ENCODE peak calls at places on chromosomes 4 and X, in six cellular contexts. I is prostate gland, P is stomach, T is astrocyte of the spinal cord, C is left lung, U is body of pancreas. N is an unnamed sample.
A peak's percentile ranks its signal among the peaks of the same experiment; 100 is the strongest.

GRCh38 chrX:128698528-128698927 is 646.3 kb upstream of the ACTRT1 start:
- DNase-seq in U (no peak), P (no peak), T (no peak), I (no peak), C (no peak), N (no peak)

GRCh38 chr4:87377816-87378215 is 13.2 kb downstream of the HSD17B11 start:
- DNase-seq in I (no peak), T (no peak), C (no peak), P (no peak), U (no peak), N (no peak)

GRCh38 chr4:173450281-173450680 is 51.4 kb upstream of the SCRG1 start:
- DNase-seq in U (no peak), I (no peak), P (no peak), C (no peak), T (peak; percentile 22), N (no peak)

GRCh38 chr4:9781343-9782135 is at the start of gene DRD5:
- DNase-seq in I (no peak), U (no peak), T (no peak), P (no peak), C (peak; percentile 76), N (no peak)

GRCh38 chrX:15675490-15675921 is 10.9 kb upstream of the CLTRN start:
- DNase-seq in C (peak; percentile 86), T (no peak), I (peak; percentile 68), U (peak; percentile 90), P (peak; percentile 89), N (peak; percentile 67)

GRCh38 chrX:77788050-77788449 is 2.0 kb upstream of the ATRX start:
- DNase-seq in T (no peak), U (no peak), I (no peak), P (no peak), C (no peak), N (no peak)

GRCh38 chrX:97898798-97899197 is 1015.1 kb downstream of the RPA4 start:
- DNase-seq in U (no peak), P (no peak), I (no peak), C (no peak), T (peak; percentile 17), N (no peak)

GRCh38 chrX:30653415-30654131 is at the start of gene GK:
- DNase-seq in I (peak; percentile 4), T (no peak), P (no peak), U (peak; percentile 35), C (peak; percentile 81), N (no peak)

GRCh38 chrX:43551590-43551989 is 104.5 kb upstream of the MAOA start:
- DNase-seq in I (no peak), C (no peak), U (peak; percentile 24), T (peak; percentile 23), P (no peak), N (no peak)

GRCh38 chr4:42150653-42151567 is 1.5 kb downstream of the BEND4 start:
- DNase-seq in T (no peak), I (peak; percentile 11), U (no peak), P (no peak), C (peak; percentile 81), N (no peak)

GRCh38 chr4:113483131-113483530 is 278.4 kb downstream of the CAMK2D start:
- DNase-seq in C (no peak), T (no peak), P (no peak), U (no peak), I (no peak), N (no peak)

GRCh38 chr4:13933163-13933562 is 305.6 kb upstream of the BOD1L1 start:
- DNase-seq in T (peak; percentile 16), U (no peak), P (no peak), I (no peak), C (no peak), N (no peak)

GRCh38 chr4:77994194-77994721 is 62.9 kb upstream of the FRAS1 start:
- DNase-seq in T (peak; percentile 78), U (peak; percentile 28), C (no peak), P (no peak), I (peak; percentile 43), N (no peak)

GRCh38 chr4:94507281-94507680 is 55.5 kb downstream of the PDLIM5 start:
- DNase-seq in U (no peak), C (no peak), T (no peak), I (no peak), P (no peak), N (no peak)

GRCh38 chr4:173333658-173334084 is 487 bp downstream of the HMGB2 start:
- DNase-seq in T (peak; percentile 34), C (peak; percentile 91), P (peak; percentile 55), U (peak; percentile 58), I (peak; percentile 67), N (peak; percentile 52)

GRCh38 chrX:68867458-68868166 is 38.8 kb downstream of the EFNB1 start:
- DNase-seq in I (no peak), U (no peak), P (no peak), C (no peak), T (peak; percentile 7), N (no peak)

GRCh38 chr4:71558248-71558647 is 219.4 kb downstream of the SLC4A4 start:
- DNase-seq in T (no peak), U (no peak), P (no peak), I (no peak), C (no peak), N (no peak)

GRCh38 chr4:47075241-47075640 is 43.9 kb downstream of the GABRB1 start:
- DNase-seq in I (no peak), C (no peak), P (no peak), T (peak; percentile 30), U (no peak), N (no peak)

GRCh38 chrX:12984629-12985303 is 9.9 kb downstream of the TMSB4X start:
- DNase-seq in T (peak; percentile 80), C (no peak), P (peak; percentile 87), I (peak; percentile 51), U (peak; percentile 88), N (no peak)

GRCh38 chr4:63618883-63619573 is 790.2 kb downstream of the TECRL start:
- DNase-seq in U (no peak), I (no peak), T (no peak), C (no peak), P (no peak), N (no peak)

GRCh38 chr4:32929738-32930688 is 2209.8 kb downstream of the PCDH7 start:
- DNase-seq in P (no peak), I (no peak), C (no peak), U (no peak), T (no peak), N (no peak)

GRCh38 chr4:119025916-119026661 is 109.5 kb upstream of the MYOZ2 start:
- DNase-seq in U (no peak), T (peak; percentile 69), I (peak; percentile 50), C (no peak), P (no peak), N (peak; percentile 73)

GRCh38 chr4:119028296-119028695 is 107.3 kb upstream of the MYOZ2 start:
- DNase-seq in I (no peak), T (no peak), P (no peak), C (no peak), U (no peak), N (no peak)

GRCh38 chr4:119025440-119025839 is 110.2 kb upstream of the MYOZ2 start:
- DNase-seq in C (no peak), I (peak; percentile 51), P (peak; percentile 48), T (peak; percentile 47), U (no peak), N (peak; percentile 83)

GRCh38 chr4:119027815-119028214 is 107.8 kb upstream of the MYOZ2 start:
- DNase-seq in T (no peak), U (no peak), P (no peak), I (no peak), C (no peak), N (no peak)

DNA sequence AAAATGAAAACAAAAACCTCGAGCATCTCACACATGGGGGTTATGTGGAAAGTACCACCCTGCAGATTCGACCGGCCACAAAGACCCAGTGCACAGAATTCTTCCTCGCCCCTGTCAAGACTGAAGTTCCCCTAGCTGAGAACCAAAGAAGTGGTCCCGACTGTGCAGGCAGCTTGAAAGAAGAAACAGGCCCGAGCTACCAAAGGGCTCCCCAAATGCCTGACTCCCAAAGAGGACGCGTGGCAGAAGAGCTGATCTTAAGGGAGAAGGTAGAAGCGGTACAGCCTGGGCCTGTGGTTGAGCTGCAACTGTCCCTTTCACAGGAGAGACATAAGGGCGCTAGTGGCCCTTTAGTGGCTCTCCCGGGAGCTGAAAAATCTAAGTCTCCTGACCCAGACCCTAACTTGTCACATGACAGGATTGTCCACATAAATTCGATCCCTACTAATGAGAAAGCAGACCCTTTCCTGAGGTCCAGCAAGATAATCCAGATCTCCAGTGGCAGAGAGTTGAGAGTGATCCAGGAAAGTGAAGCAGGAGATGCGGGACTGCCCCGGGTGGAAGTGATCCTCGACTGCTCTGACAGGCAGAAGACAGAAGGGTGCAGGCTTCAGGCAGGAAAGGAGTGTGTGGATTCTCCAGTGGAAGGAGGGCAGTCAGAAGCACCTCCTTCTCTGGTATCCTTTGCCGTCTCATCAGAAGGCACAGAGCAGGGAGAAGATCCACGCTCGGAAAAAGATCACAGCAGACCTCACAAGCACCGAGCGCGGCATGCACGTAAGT is 108.8 kb upstream of the MYOZ2 start:
- DNase-seq in U (no peak), C (no peak), T (no peak), P (no peak), I (no peak), N (no peak)
- TF ChIP-seq CTCF in U (no peak), C (no peak), T (no peak), P (no peak), I (no peak), N (no peak)

GRCh38 chr4:88793473-88793872 is 95.8 kb upstream of the NAP1L5 start:
- DNase-seq in I (no peak), P (no peak), U (no peak), C (no peak), T (no peak), N (no peak)

GRCh38 chr4:88792268-88792781 is 94.7 kb upstream of the NAP1L5 start:
- DNase-seq in T (peak; percentile 79), I (no peak), C (no peak), U (no peak), P (no peak), N (no peak)

GRCh38 chr4:88792821-88793220 is 95.2 kb upstream of the NAP1L5 start:
- DNase-seq in T (peak; percentile 48), I (no peak), P (no peak), C (no peak), U (no peak), N (no peak)

GRCh38 chr4:88794087-88794486 is 96.5 kb upstream of the NAP1L5 start:
- DNase-seq in P (no peak), T (no peak), U (no peak), I (no peak), C (no peak), N (no peak)

GRCh38 chr4:88791274-88791673 is 93.6 kb upstream of the NAP1L5 start:
- DNase-seq in P (no peak), T (peak; percentile 53), C (no peak), U (no peak), I (no peak), N (no peak)
- TF ChIP-seq CTCF in P (no peak), T (peak; percentile 30), C (no peak), U (no peak), I (no peak), N (no peak)

GRCh38 chr4:185395255-185395955 is at the start of gene LRP2BP:
- DNase-seq in C (no peak), I (no peak), U (no peak), P (no peak), T (no peak), N (no peak)
- TF ChIP-seq CTCF in C (no peak), I (no peak), U (no peak), P (no peak), T (no peak), N (no peak)

DNA sequence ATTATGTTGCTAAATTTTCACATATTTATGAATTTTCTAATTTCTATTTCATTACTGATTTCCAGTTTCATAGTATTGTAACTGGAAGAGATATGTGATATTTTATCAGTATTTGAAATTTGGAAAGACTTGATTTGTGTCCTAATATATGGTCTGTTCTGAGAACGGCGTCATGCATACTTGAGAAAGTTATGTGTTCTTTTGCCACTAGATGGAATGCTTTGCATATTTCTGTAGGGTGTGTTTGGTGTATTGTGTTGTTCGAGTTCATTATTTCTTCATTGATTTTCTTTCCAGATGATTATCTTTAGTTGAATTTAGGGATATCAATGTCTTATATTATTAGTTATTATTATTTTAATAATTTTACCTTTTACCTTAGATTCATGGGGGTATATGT is 110.6 kb upstream of the ITM2A start:
- DNase-seq in T (no peak), P (no peak), I (no peak), U (no peak), C (no peak), N (no peak)
- TF ChIP-seq CTCF in T (no peak), P (no peak), I (no peak), U (no peak), C (no peak), N (no peak)